ENCODE peak calls at places on chromosomes 6 and 20, in nine cellular contexts. V, M, G, R, S, K, Q, B and L are unnamed samples.

GRCh38 chr6:30743099-30744053 is 889 bp upstream of the FLOT1 start:
- DNase-seq in K (no peak), S (no peak), M (no peak), V (peak), R (no peak), G (no peak), Q (peak), B (no peak), L (peak)

GRCh38 chr6:134379086-134379485 is 61.2 kb upstream of the SGK1 start:
- DNase-seq in V (peak), Q (no peak), B (peak), G (peak), M (peak), K (no peak), R (no peak), S (no peak), L (peak)

GRCh38 chr6:167706313-167707109 is 120.2 kb upstream of the AFDN start:
- DNase-seq in V (no peak), K (no peak), M (no peak), Q (no peak), B (no peak), S (peak), G (no peak), R (no peak), L (no peak)

GRCh38 chr6:144845181-144845580 is 560.0 kb downstream of the UTRN start:
- DNase-seq in B (no peak), V (no peak), K (no peak), S (no peak), Q (peak), G (no peak), R (no peak), M (no peak), L (no peak)

GRCh38 chr20:50563133-50563944 is 53.2 kb downstream of the PTPN1 start:
- DNase-seq in V (no peak), Q (no peak), G (no peak), S (no peak), R (no peak), M (no peak), B (no peak), K (no peak), L (no peak)

GRCh38 chr6:133899556-133899955 is 10.6 kb downstream of the TCF21 start:
- DNase-seq in K (no peak), V (no peak), B (no peak), G (peak), R (no peak), Q (peak), S (no peak), M (no peak), L (peak)

GRCh38 chr6:38367231-38367630 is 272.5 kb downstream of the BTBD9 start:
- DNase-seq in S (no peak), K (no peak), R (no peak), V (no peak), B (no peak), G (no peak), M (no peak), Q (peak), L (no peak)

GRCh38 chr6:158503846-158504245 is 56.0 kb upstream of the TMEM181 start:
- DNase-seq in Q (no peak), G (no peak), S (no peak), R (no peak), V (no peak), K (no peak), B (no peak), M (no peak), L (no peak)

GRCh38 chr6:154914288-154914687 is 80.8 kb upstream of the TIAM2 start:
- DNase-seq in R (no peak), Q (no peak), V (no peak), M (no peak), S (no peak), G (no peak), B (no peak), K (no peak), L (no peak)

GRCh38 chr6:39980839-39981580 is 46.7 kb upstream of the MOCS1 start:
- DNase-seq in Q (peak), S (no peak), K (peak), R (peak), V (peak), G (peak), B (no peak), M (no peak), L (peak)
- H3K4me3 ChIP-seq in Q (no peak), S (no peak), K (no peak), R (no peak), V (no peak), G (no peak), B (no peak), M (no peak), L (no peak)

GRCh38 chr6:6546318-6547110 is 42.0 kb upstream of the LY86 start:
- DNase-seq in B (no peak), K (peak), G (peak), R (no peak), S (peak), Q (peak), M (peak), V (no peak), L (peak)
- H3K4me3 ChIP-seq in B (peak), K (peak), G (peak), R (peak), S (peak), Q (peak), M (peak), V (no peak), L (peak)

DNA sequence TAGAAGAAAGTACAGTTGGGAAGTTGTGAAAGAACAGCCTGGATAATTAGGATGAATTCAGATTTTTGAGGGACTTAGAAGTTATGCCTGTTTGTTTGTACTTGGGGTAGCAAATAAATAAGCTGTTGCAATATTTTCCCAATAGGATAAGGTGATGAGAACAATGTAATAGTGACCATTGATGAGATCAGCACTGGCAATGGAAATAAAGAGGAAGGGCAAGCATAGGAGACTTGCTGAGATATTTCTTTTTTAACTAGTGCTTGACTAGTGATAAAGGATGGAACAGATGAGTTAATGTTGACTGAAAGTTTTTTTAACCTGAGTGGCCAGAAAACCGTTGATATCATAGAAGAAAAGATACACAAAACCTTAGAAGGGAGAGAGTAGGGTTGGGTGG is 498.8 kb downstream of the CDKAL1 start:
- DNase-seq in G (peak), R (no peak), K (no peak), B (no peak), V (no peak), Q (no peak), S (no peak), M (no peak), L (no peak)
- H3K4me3 ChIP-seq in G (no peak), R (no peak), K (no peak), B (no peak), V (no peak), Q (no peak), S (no peak), M (no peak), L (no peak)

GRCh38 chr6:151327079-151327478 is 64.3 kb downstream of the ZBTB2 start:
- DNase-seq in V (no peak), M (no peak), R (no peak), Q (no peak), K (no peak), S (no peak), B (no peak), G (no peak), L (no peak)
- H3K4me3 ChIP-seq in V (no peak), M (peak), R (no peak), Q (no peak), K (peak), S (no peak), B (no peak), G (no peak), L (no peak)

DNA sequence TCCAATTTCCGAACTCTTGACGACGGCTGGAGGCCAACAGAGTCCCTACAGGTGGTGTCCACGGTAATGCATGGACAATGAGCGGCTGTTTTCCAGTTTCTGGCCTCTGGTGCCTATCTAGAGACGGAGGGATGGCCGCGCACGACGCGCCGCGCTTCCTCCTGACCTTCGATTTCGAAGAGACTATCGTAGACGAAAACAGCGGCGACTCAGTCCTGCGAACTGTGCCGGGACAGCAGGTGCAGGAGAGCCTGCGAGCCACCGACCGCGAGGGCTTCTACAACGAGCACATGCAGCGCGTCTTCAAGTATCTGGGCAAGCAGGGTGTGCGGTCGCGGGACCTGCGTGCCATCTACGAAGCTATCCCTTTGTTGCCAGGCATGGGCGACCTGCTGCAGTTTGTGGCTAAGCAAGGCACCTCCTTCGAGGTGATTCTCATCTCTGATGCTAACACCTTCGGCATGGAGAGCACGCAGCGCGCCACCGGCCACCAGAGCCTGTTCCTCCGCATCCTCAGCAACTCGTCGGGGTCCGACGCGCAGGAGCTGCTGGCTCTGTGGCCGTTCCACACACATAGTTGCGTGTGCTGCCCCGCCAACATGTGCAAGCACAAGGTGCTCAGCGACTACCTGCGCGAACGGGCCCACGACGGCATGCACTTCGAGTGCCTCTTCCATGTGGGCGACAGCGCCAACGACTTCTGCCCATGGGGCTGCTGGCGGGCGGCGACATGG is 169.4 kb downstream of the CDK19 start:
- DNase-seq in M (no peak), S (no peak), G (no peak), R (no peak), B (peak), K (no peak), V (no peak), Q (no peak), L (no peak)
- H3K4me3 ChIP-seq in M (no peak), S (no peak), G (no peak), R (no peak), B (no peak), K (no peak), V (no peak), Q (no peak), L (no peak)

GRCh38 chr6:160353950-160354496 is 5.8 kb downstream of the SLC22A3 start:
- DNase-seq in Q (no peak), G (no peak), R (no peak), V (no peak), K (no peak), M (no peak), B (no peak), S (no peak), L (no peak)

GRCh38 chr6:160348209-160348551 is at the start of gene SLC22A3:
- DNase-seq in S (no peak), Q (no peak), K (no peak), G (no peak), R (no peak), B (no peak), M (peak), V (no peak), L (peak)

GRCh38 chr6:160348552-160349441 is 619 bp downstream of the SLC22A3 start:
- DNase-seq in Q (no peak), V (peak), R (peak), B (no peak), M (peak), K (peak), S (no peak), G (peak), L (peak)

GRCh38 chr6:160347259-160348208 is 644 bp upstream of the SLC22A3 start:
- DNase-seq in G (no peak), Q (no peak), B (no peak), K (peak), M (no peak), S (no peak), R (no peak), V (peak), L (no peak)

DNA sequence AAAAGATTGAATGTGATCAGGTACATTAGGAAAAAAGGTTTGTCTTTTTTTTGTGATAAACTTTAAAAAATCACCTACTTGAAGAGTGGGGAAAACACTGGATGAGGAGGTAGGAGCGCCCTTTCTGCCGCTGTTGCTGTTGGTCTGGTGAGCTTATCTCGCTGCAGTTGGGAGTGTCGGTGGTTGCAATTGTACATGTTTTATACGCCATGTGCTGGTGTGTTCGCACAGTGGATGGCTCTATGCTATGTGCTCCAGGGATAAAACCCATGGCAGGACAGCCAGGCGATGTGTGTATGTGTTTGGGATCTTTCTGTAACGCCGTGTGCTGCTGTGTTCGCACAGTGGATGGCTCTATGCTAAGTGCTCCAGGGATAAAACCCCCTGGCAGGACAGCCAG is 1.7 kb downstream of the SLC22A3 start:
- DNase-seq in V (peak), B (no peak), K (no peak), G (no peak), Q (no peak), M (no peak), R (no peak), S (no peak), L (no peak)
- H3K4me3 ChIP-seq in V (peak), B (no peak), K (peak), G (peak), Q (no peak), M (peak), R (peak), S (no peak), L (peak)

DNA sequence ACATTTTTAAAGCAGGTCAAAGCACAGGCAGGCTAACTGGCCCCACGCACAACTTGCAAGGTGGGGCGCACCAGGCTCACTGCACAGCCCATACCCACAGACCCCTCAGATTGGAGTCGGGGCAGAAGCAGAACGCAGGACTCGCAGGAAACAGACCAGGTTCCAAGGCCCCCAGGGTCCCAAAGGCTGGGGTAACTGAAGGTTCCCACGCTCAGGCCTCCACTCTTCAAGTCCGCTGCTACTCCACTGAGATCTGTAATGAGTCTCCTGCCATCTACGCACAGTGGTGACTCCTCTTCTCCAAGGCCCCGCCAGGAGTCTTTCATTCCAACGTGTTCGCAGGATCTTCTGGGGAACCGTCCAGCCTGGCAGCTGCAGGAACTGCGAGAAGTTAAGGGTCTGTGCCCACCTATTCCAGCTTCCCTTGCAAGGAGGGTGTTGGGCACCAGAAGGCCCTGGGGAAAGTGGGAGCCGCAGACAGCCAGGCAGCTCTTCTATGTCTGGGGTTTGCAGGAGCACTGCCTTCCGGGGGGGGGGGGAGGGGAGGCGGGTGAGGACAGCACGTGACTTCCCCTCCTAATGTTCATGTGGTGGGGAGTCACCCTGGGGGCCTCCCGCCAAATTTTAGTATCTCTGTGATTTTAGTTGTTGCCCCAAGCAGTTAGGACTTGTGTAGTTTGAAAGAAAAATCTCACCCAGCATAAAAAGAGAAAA is 2.0 kb upstream of the TAF4 start:
- DNase-seq in S (no peak), G (no peak), K (no peak), M (no peak), B (peak), Q (no peak), R (no peak), V (peak), L (no peak)
- H3K4me3 ChIP-seq in S (peak), G (no peak), K (no peak), M (peak), B (no peak), Q (no peak), R (no peak), V (peak), L (no peak)